ENCODE peak calls at places on chromosome 4, in eight cellular contexts. W is fibroblast of the aortic adventitia, L is tibial artery, M is stomach, R is progenitor cell of endocrine pancreas, V is fibroblast of lung, Q is HepG2, D is endodermal cell. Y is an unnamed sample.

GRCh38 chr4:78661923-78662521 is 110.5 kb downstream of the ANXA3 start:
- DNase-seq in W (peak; percentile 68), L (no peak), M (no peak), R (no peak), V (no peak), Q (peak; percentile 88), D (no peak), Y (no peak)

GRCh38 chr4:55879224-55879623 is 25.8 kb downstream of the EXOC1 start:
- DNase-seq in W (no peak), L (no peak), M (no peak), R (no peak), V (no peak), Q (no peak), D (no peak), Y (no peak)

GRCh38 chr4:168907119-168907698 is 102.8 kb downstream of the CBR4 start:
- DNase-seq in W (peak; percentile 11), L (no peak), M (no peak), R (no peak), V (peak; percentile 39), Q (no peak), D (no peak), Y (no peak)

GRCh38 chr4:99612281-99612680 is 37.7 kb downstream of the MTTP start:
- DNase-seq in W (no peak), L (no peak), M (no peak), R (no peak), V (no peak), Q (no peak), D (no peak), Y (no peak)

GRCh38 chr4:3257691-3258482 is 8.9 kb downstream of the MSANTD1 start:
- DNase-seq in W (peak; percentile 44), L (no peak), M (peak; percentile 21), R (no peak), V (peak; percentile 81), Q (no peak), D (no peak), Y (no peak)

GRCh38 chr4:187436251-187436650 is 559.3 kb upstream of the ZFP42 start:
- DNase-seq in W (no peak), L (no peak), M (no peak), R (no peak), V (no peak), Q (no peak), D (no peak), Y (no peak)

GRCh38 chr4:186699298-186699697 is 24.4 kb downstream of the FAT1 start:
- DNase-seq in W (no peak), L (no peak), M (peak; percentile 76), R (no peak), V (peak; percentile 41), Q (peak; percentile 77), D (no peak), Y (no peak)

GRCh38 chr4:89572224-89572858 is 264.6 kb downstream of the SNCA start:
- DNase-seq in W (no peak), L (no peak), M (no peak), R (no peak), V (peak; percentile 2), Q (no peak), D (no peak), Y (no peak)

GRCh38 chr4:174461438-174462106 is 60.7 kb downstream of the HPGD start:
- DNase-seq in W (no peak), L (no peak), M (no peak), R (no peak), V (peak; percentile 5), Q (peak; percentile 54), D (no peak), Y (no peak)

GRCh38 chr4:114598191-114599121 is at the start of gene UGT8:
- DNase-seq in W (peak; percentile 1), L (no peak), M (peak; percentile 86), R (peak; percentile 47), V (peak; percentile 24), Q (no peak), D (peak; percentile 89), Y (peak; percentile 59)

GRCh38 chr4:102868153-102868781 is 525 bp upstream of the CISD2 start:
- DNase-seq in W (no peak), L (peak; percentile 68), M (no peak), R (no peak), V (no peak), Q (no peak), D (no peak), Y (peak; percentile 20)

GRCh38 chr4:173538148-173538902 is 8.3 kb upstream of the HAND2 start:
- DNase-seq in W (peak; percentile 49), L (peak; percentile 81), M (no peak), R (no peak), V (no peak), Q (no peak), D (peak; percentile 75), Y (peak; percentile 38)

GRCh38 chr4:146029147-146029546 is 90.5 kb upstream of the ZNF827 start:
- DNase-seq in W (peak; percentile 26), L (no peak), M (no peak), R (no peak), V (peak; percentile 35), Q (no peak), D (no peak), Y (no peak)

GRCh38 chr4:111649308-111649707 is 495.9 kb upstream of the FAM241A start:
- DNase-seq in W (no peak), L (no peak), M (no peak), R (no peak), V (no peak), Q (no peak), D (no peak), Y (no peak)

GRCh38 chr4:86523333-86523732 is 70.8 kb upstream of the PTPN13 start:
- DNase-seq in W (no peak), L (no peak), M (no peak), R (no peak), V (no peak), Q (no peak), D (no peak), Y (no peak)

GRCh38 chr4:70538869-70539268 is 20.5 kb downstream of the AMTN start:
- DNase-seq in W (no peak), L (no peak), M (no peak), R (no peak), V (no peak), Q (no peak), D (no peak), Y (no peak)

DNA sequence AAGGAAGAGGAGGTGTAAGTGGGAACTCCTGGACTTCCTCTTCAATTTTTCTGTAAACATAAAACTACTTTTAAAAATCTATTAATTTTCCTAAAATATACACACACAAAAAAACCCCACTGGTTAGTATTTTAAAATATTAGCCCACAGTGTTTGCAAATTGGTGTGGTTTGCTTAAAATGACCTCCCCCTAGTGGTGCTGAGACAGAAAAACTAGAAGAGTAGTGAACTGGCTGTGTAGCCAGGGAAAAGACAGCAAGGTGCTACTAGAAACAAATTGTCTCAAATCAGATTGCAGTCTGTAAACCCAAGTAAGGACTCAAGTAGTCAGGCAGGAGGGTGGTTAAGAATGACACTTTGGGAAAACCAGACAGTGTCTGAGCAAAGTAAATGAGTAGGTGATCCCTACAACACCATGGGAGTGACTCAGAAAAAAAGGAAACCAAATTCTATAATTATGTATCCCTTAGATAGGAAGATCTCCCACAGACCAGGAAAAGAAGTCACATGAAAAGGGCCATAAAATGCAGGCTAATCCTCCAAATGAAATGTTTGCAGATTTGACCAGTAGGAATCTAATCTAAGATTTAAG is 26.0 kb downstream of the AMTN start:
- DNase-seq in W (peak; percentile 45), L (no peak), M (no peak), R (no peak), V (peak; percentile 9), Q (peak; percentile 17), D (peak; percentile 50), Y (peak; percentile 9)
- TF ChIP-seq CTCF in W (peak; percentile 75), L (no peak), M (no peak), R (peak; percentile 74), V (peak; percentile 75), Q (peak; percentile 50), D (peak; percentile 81), Y (peak; percentile 63)

DNA sequence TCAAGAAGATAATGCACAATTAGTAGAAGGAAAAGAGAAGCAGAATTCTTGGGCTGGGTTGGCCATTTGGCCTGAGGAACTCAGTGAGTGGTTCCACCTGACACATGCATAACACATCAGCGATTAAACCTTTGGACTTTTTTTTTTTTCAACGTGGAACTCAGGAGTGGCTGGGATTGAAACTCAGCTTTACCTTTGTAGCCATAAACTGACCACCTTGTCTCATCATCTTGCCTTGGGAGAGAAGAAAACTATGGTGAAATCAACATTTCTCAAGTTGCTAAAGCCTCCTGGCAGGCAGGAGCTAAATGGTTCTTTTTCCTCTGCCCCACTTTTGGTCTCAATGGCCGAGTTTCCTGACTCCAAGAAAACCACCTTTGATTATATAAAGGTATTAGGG is 16.3 kb downstream of the PTTG2 start:
- DNase-seq in W (no peak), L (no peak), M (no peak), R (no peak), V (peak; percentile 6), Q (peak; percentile 39), D (no peak), Y (no peak)
- TF ChIP-seq CTCF in W (no peak), L (no peak), M (no peak), R (no peak), V (no peak), Q (no peak), D (no peak), Y (no peak)

DNA sequence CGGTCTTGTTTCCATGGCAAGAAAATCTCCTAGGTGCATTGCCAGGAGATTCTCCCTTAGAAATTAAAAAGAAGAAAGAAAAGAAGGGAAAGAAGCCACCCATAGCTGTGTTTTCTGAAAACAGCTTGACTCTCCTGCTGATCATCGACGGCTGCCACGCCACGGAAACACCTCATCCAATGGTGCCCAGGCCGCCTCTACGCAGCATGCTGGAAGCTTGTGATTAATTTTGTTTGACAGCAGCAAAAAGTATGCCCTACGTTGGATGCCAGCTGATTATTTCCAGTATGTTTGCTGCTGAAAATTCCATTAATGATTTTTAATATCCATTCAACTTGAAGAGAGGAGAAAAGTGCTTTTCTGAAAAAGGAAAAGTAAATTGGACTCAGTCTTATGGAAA is 24.2 kb downstream of the ANK2 start:
- DNase-seq in W (no peak), L (no peak), M (no peak), R (no peak), V (no peak), Q (no peak), D (no peak), Y (no peak)
- TF ChIP-seq CTCF in W (no peak), L (no peak), M (no peak), R (no peak), V (no peak), Q (no peak), D (no peak), Y (no peak)

GRCh38 chr4:165164257-165164656 is 43.1 kb upstream of the KLHL2 start:
- DNase-seq in W (no peak), L (no peak), M (no peak), R (no peak), V (no peak), Q (peak; percentile 49), D (no peak), Y (no peak)

GRCh38 chr4:165156906-165157305 is 44.2 kb upstream of the TMEM192 start:
- DNase-seq in W (no peak), L (no peak), M (no peak), R (no peak), V (no peak), Q (no peak), D (no peak), Y (no peak)

GRCh38 chr4:165154482-165154881 is 41.8 kb upstream of the TMEM192 start:
- DNase-seq in W (no peak), L (no peak), M (no peak), R (no peak), V (no peak), Q (no peak), D (no peak), Y (no peak)

DNA sequence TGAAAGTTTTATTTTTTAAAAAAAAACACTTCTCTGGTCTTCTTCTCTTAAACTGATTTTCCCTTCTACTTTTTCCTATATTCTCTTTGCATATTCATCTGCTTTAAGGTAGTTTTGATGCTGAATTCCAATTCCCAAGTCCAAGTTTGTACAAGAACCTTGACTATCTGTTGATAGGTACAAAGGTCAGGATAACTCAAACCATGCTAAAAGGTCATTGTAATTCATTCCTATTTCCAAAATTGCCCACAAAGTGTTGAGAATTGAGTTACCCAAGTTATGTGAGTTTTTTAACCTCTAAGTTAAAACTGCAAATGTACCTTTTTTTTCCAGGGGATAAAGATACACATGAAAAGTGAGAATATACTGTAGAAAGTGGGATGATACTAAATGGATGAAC is 46.1 kb upstream of the TMEM192 start:
- DNase-seq in W (no peak), L (no peak), M (no peak), R (no peak), V (no peak), Q (peak; percentile 44), D (no peak), Y (no peak)
- TF ChIP-seq CTCF in W (no peak), L (no peak), M (no peak), R (no peak), V (no peak), Q (no peak), D (no peak), Y (no peak)

Y was measured in endothelial cell.